ENCODE peak calls at places on chromosomes 2 and 18, in eight cellular contexts. One of them, this sample, is unnamed.

GRCh38 chr2:24477229-24477628 is 13.8 kb upstream of the NCOA1 start:
- DNase-seq in stimulated activated CD4-positive, alpha-beta T cell treated with anti-CD3 and anti-CD28 coated beads, TNF-alpha, amount 100 ng/mL, for 1 hour: no peak
- DNase-seq in GM12865: peak; percentile 15
- DNase-seq in B cell: no peak
- DNase-seq in HT-29: no peak
- DNase-seq in HS-5: no peak
- DNase-seq in LoVo: no peak
- DNase-seq in NCI-H2081: no peak
- DNase-seq in this sample: no peak

GRCh38 chr2:30979822-30980245 is 158.4 kb downstream of the GALNT14 start:
- DNase-seq in stimulated activated CD4-positive, alpha-beta T cell treated with anti-CD3 and anti-CD28 coated beads, TNF-alpha, amount 100 ng/mL, for 1 hour: no peak
- DNase-seq in GM12865: no peak
- DNase-seq in B cell: no peak
- DNase-seq in HT-29: peak; percentile 5
- DNase-seq in HS-5: peak; percentile 73
- DNase-seq in LoVo: no peak
- DNase-seq in NCI-H2081: no peak
- DNase-seq in this sample: peak; percentile 46

GRCh38 chr2:59567115-59567514 is 986.3 kb downstream of the BCL11A start:
- DNase-seq in stimulated activated CD4-positive, alpha-beta T cell treated with anti-CD3 and anti-CD28 coated beads, TNF-alpha, amount 100 ng/mL, for 1 hour: no peak
- DNase-seq in GM12865: no peak
- DNase-seq in B cell: no peak
- DNase-seq in HT-29: no peak
- DNase-seq in HS-5: no peak
- DNase-seq in LoVo: no peak
- DNase-seq in NCI-H2081: no peak
- DNase-seq in this sample: no peak

GRCh38 chr2:177665948-177666347 is 273.4 kb downstream of the AGPS start:
- DNase-seq in stimulated activated CD4-positive, alpha-beta T cell treated with anti-CD3 and anti-CD28 coated beads, TNF-alpha, amount 100 ng/mL, for 1 hour: no peak
- DNase-seq in GM12865: no peak
- DNase-seq in B cell: no peak
- DNase-seq in HT-29: no peak
- DNase-seq in HS-5: no peak
- DNase-seq in LoVo: no peak
- DNase-seq in NCI-H2081: no peak
- DNase-seq in this sample: no peak

GRCh38 chr2:231601356-231602229 is 8.9 kb downstream of the TEX44 start:
- DNase-seq in stimulated activated CD4-positive, alpha-beta T cell treated with anti-CD3 and anti-CD28 coated beads, TNF-alpha, amount 100 ng/mL, for 1 hour: peak; percentile 50
- DNase-seq in GM12865: peak; percentile 89
- DNase-seq in B cell: peak; percentile 82
- DNase-seq in HT-29: peak; percentile 94
- DNase-seq in HS-5: no peak
- DNase-seq in LoVo: peak; percentile 73
- DNase-seq in NCI-H2081: peak; percentile 67
- DNase-seq in this sample: peak; percentile 88

GRCh38 chr2:776517-776916 is 99.3 kb upstream of the TMEM18 start:
- DNase-seq in stimulated activated CD4-positive, alpha-beta T cell treated with anti-CD3 and anti-CD28 coated beads, TNF-alpha, amount 100 ng/mL, for 1 hour: no peak
- DNase-seq in GM12865: no peak
- DNase-seq in B cell: no peak
- DNase-seq in HT-29: no peak
- DNase-seq in HS-5: no peak
- DNase-seq in LoVo: no peak
- DNase-seq in NCI-H2081: no peak
- DNase-seq in this sample: no peak

GRCh38 chr2:145007673-145008263 is 487.8 kb upstream of the ZEB2 start:
- DNase-seq in stimulated activated CD4-positive, alpha-beta T cell treated with anti-CD3 and anti-CD28 coated beads, TNF-alpha, amount 100 ng/mL, for 1 hour: no peak
- DNase-seq in GM12865: no peak
- DNase-seq in B cell: no peak
- DNase-seq in HT-29: no peak
- DNase-seq in HS-5: no peak
- DNase-seq in LoVo: no peak
- DNase-seq in NCI-H2081: no peak
- DNase-seq in this sample: peak; percentile 62

GRCh38 chr2:72984172-72984671 is 66.9 kb downstream of the EMX1 start:
- DNase-seq in stimulated activated CD4-positive, alpha-beta T cell treated with anti-CD3 and anti-CD28 coated beads, TNF-alpha, amount 100 ng/mL, for 1 hour: no peak
- DNase-seq in GM12865: no peak
- DNase-seq in B cell: no peak
- DNase-seq in HT-29: no peak
- DNase-seq in HS-5: no peak
- DNase-seq in LoVo: no peak
- DNase-seq in NCI-H2081: no peak
- DNase-seq in this sample: peak; percentile 53

GRCh38 chr2:103174711-103175110 is 412.9 kb downstream of the TMEM182 start:
- DNase-seq in stimulated activated CD4-positive, alpha-beta T cell treated with anti-CD3 and anti-CD28 coated beads, TNF-alpha, amount 100 ng/mL, for 1 hour: no peak
- DNase-seq in GM12865: no peak
- DNase-seq in B cell: no peak
- DNase-seq in HT-29: no peak
- DNase-seq in HS-5: peak; percentile 37
- DNase-seq in LoVo: no peak
- DNase-seq in NCI-H2081: no peak
- DNase-seq in this sample: no peak

GRCh38 chr18:49231541-49231940 is 228.9 kb downstream of the DYM start:
- DNase-seq in stimulated activated CD4-positive, alpha-beta T cell treated with anti-CD3 and anti-CD28 coated beads, TNF-alpha, amount 100 ng/mL, for 1 hour: no peak
- DNase-seq in GM12865: no peak
- DNase-seq in B cell: no peak
- DNase-seq in HT-29: no peak
- DNase-seq in HS-5: no peak
- DNase-seq in LoVo: no peak
- DNase-seq in NCI-H2081: no peak
- DNase-seq in this sample: no peak

GRCh38 chr2:179106342-179107178 is 56.6 kb upstream of the CCDC141 start:
- DNase-seq in stimulated activated CD4-positive, alpha-beta T cell treated with anti-CD3 and anti-CD28 coated beads, TNF-alpha, amount 100 ng/mL, for 1 hour: no peak
- DNase-seq in GM12865: peak; percentile 79
- DNase-seq in B cell: no peak
- DNase-seq in HT-29: peak; percentile 91
- DNase-seq in HS-5: peak; percentile 99
- DNase-seq in LoVo: peak; percentile 72
- DNase-seq in NCI-H2081: peak; percentile 96
- DNase-seq in this sample: peak; percentile 41

GRCh38 chr18:68397241-68398035 is 317.5 kb downstream of the TMX3 start:
- DNase-seq in stimulated activated CD4-positive, alpha-beta T cell treated with anti-CD3 and anti-CD28 coated beads, TNF-alpha, amount 100 ng/mL, for 1 hour: no peak
- DNase-seq in GM12865: no peak
- DNase-seq in B cell: no peak
- DNase-seq in HT-29: no peak
- DNase-seq in HS-5: no peak
- DNase-seq in LoVo: no peak
- DNase-seq in NCI-H2081: no peak
- DNase-seq in this sample: no peak

GRCh38 chr2:9777081-9777480 is 66.2 kb upstream of the TAF1B start:
- DNase-seq in stimulated activated CD4-positive, alpha-beta T cell treated with anti-CD3 and anti-CD28 coated beads, TNF-alpha, amount 100 ng/mL, for 1 hour: no peak
- DNase-seq in GM12865: no peak
- DNase-seq in B cell: no peak
- DNase-seq in HT-29: no peak
- DNase-seq in HS-5: no peak
- DNase-seq in LoVo: no peak
- DNase-seq in NCI-H2081: no peak
- DNase-seq in this sample: no peak

GRCh38 chr2:201698588-201699226 is at the start of gene MPP4:
- DNase-seq in stimulated activated CD4-positive, alpha-beta T cell treated with anti-CD3 and anti-CD28 coated beads, TNF-alpha, amount 100 ng/mL, for 1 hour: no peak
- DNase-seq in GM12865: no peak
- DNase-seq in B cell: no peak
- DNase-seq in HT-29: no peak
- DNase-seq in HS-5: peak; percentile 61
- DNase-seq in LoVo: no peak
- DNase-seq in NCI-H2081: no peak
- DNase-seq in this sample: no peak

GRCh38 chr18:8711736-8712135 is 6.4 kb downstream of the MTCL1 start:
- DNase-seq in stimulated activated CD4-positive, alpha-beta T cell treated with anti-CD3 and anti-CD28 coated beads, TNF-alpha, amount 100 ng/mL, for 1 hour: no peak
- DNase-seq in GM12865: no peak
- DNase-seq in B cell: no peak
- DNase-seq in HT-29: no peak
- DNase-seq in HS-5: no peak
- DNase-seq in LoVo: no peak
- DNase-seq in NCI-H2081: peak; percentile 56
- DNase-seq in this sample: no peak

GRCh38 chr2:233448565-233448964 is 94.3 kb downstream of the DGKD start:
- DNase-seq in stimulated activated CD4-positive, alpha-beta T cell treated with anti-CD3 and anti-CD28 coated beads, TNF-alpha, amount 100 ng/mL, for 1 hour: no peak
- DNase-seq in GM12865: no peak
- DNase-seq in B cell: no peak
- DNase-seq in HT-29: peak; percentile 50
- DNase-seq in HS-5: no peak
- DNase-seq in LoVo: no peak
- DNase-seq in NCI-H2081: no peak
- DNase-seq in this sample: no peak

GRCh38 chr2:134308474-134309385 is 54.9 kb downstream of the MGAT5 start:
- DNase-seq in stimulated activated CD4-positive, alpha-beta T cell treated with anti-CD3 and anti-CD28 coated beads, TNF-alpha, amount 100 ng/mL, for 1 hour: no peak
- DNase-seq in GM12865: no peak
- DNase-seq in B cell: no peak
- DNase-seq in HT-29: no peak
- DNase-seq in HS-5: no peak
- DNase-seq in LoVo: no peak
- DNase-seq in NCI-H2081: no peak
- DNase-seq in this sample: no peak

GRCh38 chr2:231132126-231132525 is 7.3 kb upstream of the HTR2B start:
- DNase-seq in stimulated activated CD4-positive, alpha-beta T cell treated with anti-CD3 and anti-CD28 coated beads, TNF-alpha, amount 100 ng/mL, for 1 hour: no peak
- DNase-seq in GM12865: no peak
- DNase-seq in B cell: no peak
- DNase-seq in HT-29: no peak
- DNase-seq in HS-5: peak; percentile 36
- DNase-seq in LoVo: no peak
- DNase-seq in NCI-H2081: no peak
- DNase-seq in this sample: no peak

GRCh38 chr2:190696792-190697398 is 48.0 kb downstream of the NAB1 start:
- DNase-seq in stimulated activated CD4-positive, alpha-beta T cell treated with anti-CD3 and anti-CD28 coated beads, TNF-alpha, amount 100 ng/mL, for 1 hour: no peak
- DNase-seq in GM12865: no peak
- DNase-seq in B cell: no peak
- DNase-seq in HT-29: no peak
- DNase-seq in HS-5: no peak
- DNase-seq in LoVo: no peak
- DNase-seq in NCI-H2081: no peak
- DNase-seq in this sample: no peak

GRCh38 chr2:231413456-231413855 is 17.9 kb downstream of the B3GNT7 start:
- DNase-seq in stimulated activated CD4-positive, alpha-beta T cell treated with anti-CD3 and anti-CD28 coated beads, TNF-alpha, amount 100 ng/mL, for 1 hour: no peak
- DNase-seq in GM12865: no peak
- DNase-seq in B cell: no peak
- DNase-seq in HT-29: no peak
- DNase-seq in HS-5: no peak
- DNase-seq in LoVo: no peak
- DNase-seq in NCI-H2081: no peak
- DNase-seq in this sample: no peak

This sample was measured in left cardiac atrium.